ENCODE peak calls at places on chromosomes 7 and 10, in five cellular contexts. L is HL-60, I is astrocyte, B is adrenal gland, C is fibroblast of lung. J is an unnamed sample.

GRCh38 chr10:19730071-19730470 is 86.2 kb upstream of the PLXDC2 start:
- DNase-seq in L (no peak), I (peak), C (peak), B (no peak), J (peak)

GRCh38 chr7:150978136-150978789 is at the start of gene KCNH2:
- DNase-seq in I (no peak), B (no peak), C (no peak), L (no peak), J (no peak)

GRCh38 chr7:38318241-38318640 is 44.8 kb upstream of the TARP start:
- DNase-seq in C (no peak), B (no peak), L (peak), I (no peak), J (no peak)

GRCh38 chr10:47253651-47254375 is 46.2 kb upstream of the GDF10 start:
- DNase-seq in I (peak), B (peak), L (no peak), C (peak), J (peak)

GRCh38 chr10:58952747-58953466 is 223.5 kb upstream of the PHYHIPL start:
- DNase-seq in C (peak), B (peak), I (peak), L (peak), J (peak)

GRCh38 chr7:64874562-64875250 is 28.4 kb upstream of the ZNF273 start:
- DNase-seq in I (no peak), B (no peak), L (no peak), C (no peak), J (no peak)

GRCh38 chr7:102978280-102978679 is 65.5 kb downstream of the LRRC17 start:
- DNase-seq in L (peak), B (peak), C (peak), I (peak), J (peak)

GRCh38 chr10:124063736-124064135 is 29.7 kb downstream of the CHST15 start:
- DNase-seq in B (peak), I (peak), C (peak), L (peak), J (peak)

GRCh38 chr7:34036069-34036920 is 131.0 kb downstream of the BMPER start:
- DNase-seq in L (no peak), I (peak), B (peak), C (peak), J (no peak)

GRCh38 chr7:157406971-157407370 is 70.2 kb downstream of the DNAJB6 start:
- DNase-seq in I (no peak), C (no peak), B (no peak), L (no peak), J (no peak)

GRCh38 chr7:107938448-107939250 is 47.7 kb downstream of the DLD start:
- DNase-seq in C (peak), L (no peak), B (no peak), I (peak), J (peak)

GRCh38 chr10:47340613-47341170 is 7.5 kb upstream of the RBP3 start:
- DNase-seq in B (peak), I (no peak), C (peak), L (peak), J (peak)

GRCh38 chr10:72069751-72070501 is 18.4 kb downstream of the SPOCK2 start:
- DNase-seq in I (no peak), B (no peak), C (no peak), L (no peak), J (peak)

GRCh38 chr7:91142743-91143142 is 121.5 kb upstream of the FZD1 start:
- DNase-seq in C (no peak), B (no peak), L (no peak), I (no peak), J (no peak)

DNA sequence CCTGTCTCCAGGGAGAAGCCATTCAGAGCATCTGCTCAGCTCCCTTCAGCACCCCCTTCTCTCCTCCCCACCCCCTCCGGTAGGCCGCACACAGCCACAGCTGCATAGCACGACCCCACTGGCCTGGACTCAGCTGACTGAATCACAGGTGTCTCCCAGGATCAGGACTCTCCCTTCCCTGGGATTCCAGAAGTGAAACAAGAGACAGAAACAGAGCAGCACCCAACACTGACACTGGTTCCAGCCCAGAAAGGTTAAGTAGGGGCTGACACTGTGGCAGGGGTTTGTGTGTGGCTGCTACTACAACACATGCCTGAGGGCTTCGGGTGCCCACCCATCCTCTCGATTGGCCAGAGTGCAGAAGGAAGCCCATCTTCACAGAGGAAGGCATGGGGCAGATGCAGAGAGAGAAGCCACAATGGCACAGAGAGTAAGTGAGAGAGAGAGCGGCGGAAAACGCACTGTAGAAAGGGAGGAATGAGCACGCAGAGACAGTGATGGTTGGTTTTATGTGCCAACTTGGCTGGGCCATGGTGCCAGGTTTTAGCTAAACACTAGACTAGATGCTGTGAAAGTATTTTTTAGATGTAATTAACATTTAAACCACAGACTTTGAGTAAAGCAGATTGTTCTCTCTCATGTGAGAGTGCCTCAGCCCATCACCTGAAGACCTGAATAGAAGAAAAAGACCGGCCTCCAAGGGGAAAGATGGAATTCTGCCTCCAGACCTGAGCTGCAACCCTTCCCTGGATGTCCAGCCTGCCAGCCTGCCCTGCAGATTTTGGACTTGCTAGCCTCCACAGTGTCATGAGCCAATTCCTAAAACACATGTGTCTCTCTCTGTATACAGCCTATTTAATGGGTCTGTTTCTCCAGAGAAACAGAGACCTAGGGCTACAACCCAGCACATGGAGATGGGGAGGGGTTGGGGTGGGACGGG is 107.5 kb downstream of the GRB10 start:
- DNase-seq in I (no peak), B (no peak), L (no peak), C (no peak), J (no peak)
- H3K27ac ChIP-seq in I (no peak), B (no peak), L (no peak), C (no peak), J (no peak)

DNA sequence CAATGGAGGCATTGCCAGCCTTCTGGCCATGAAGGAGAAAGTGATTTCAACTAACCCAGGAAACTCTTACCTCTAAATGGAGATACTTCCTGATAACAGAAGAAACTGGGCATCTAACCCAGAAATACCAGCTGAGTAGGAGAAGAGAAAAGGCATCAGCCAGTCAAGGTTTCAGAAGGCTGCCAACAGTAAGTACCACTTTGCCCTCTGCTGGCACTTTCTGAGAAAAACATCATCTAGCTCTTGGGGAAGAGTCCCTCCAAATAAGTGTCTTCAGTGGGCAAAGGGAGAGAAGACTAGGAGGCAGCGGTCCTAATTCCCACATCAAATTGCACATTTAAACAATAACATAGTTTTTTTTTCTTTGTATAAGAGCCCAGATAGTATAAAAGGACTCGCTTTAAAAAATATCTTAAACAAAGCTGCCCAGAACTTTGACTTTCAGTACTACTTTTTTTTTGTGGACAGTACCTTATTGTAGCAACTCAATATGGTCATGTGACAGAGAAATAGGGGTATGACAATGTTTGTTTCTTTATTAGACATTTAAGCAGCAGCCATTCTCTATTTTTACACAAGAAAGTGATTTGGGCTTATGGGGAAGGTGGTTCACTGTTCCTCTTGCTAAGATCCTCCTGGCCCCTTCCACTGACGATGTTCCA is 157.3 kb downstream of the CTTNBP2 start:
- DNase-seq in B (no peak), I (peak), L (peak), C (peak), J (peak)
- H3K27ac ChIP-seq in B (no peak), I (no peak), L (no peak), C (no peak), J (no peak)

GRCh38 chr10:88980836-88981235 is 9.8 kb upstream of the FAS start:
- DNase-seq in B (no peak), L (no peak), I (no peak), C (no peak), J (peak)
- H3K27ac ChIP-seq in B (peak), L (no peak), I (no peak), C (peak), J (no peak)

DNA sequence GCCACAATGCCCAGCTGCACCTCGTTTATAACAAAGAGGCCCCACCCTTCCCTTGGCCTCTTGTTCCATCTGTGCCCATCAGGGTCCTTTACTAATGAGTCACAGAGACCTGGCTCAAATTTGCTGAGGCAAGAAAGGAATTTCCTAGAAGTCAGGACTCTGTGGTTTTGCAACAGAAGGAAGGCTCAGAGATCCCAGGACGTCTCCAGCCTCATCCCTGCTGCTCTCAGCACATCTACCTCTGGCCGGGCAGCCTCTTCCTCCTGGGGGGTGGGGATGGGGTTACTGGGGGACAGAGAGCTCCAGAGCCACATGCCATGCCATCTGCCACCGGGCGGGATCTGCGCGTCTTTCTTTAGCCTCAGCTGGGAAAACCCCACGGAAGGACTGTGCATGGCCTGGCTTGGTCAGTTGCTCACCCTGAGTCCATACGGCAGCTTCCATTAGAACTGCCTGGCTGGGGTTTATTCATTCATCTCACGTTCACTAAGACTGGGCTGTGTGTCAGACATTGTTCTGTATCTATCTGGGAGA is 41.9 kb upstream of the PSMG3 start:
- DNase-seq in L (no peak), C (peak), B (no peak), I (peak), J (peak)
- H3K27ac ChIP-seq in L (no peak), C (no peak), B (no peak), I (peak), J (peak)

GRCh38 chr10:1101946-1102345 is 45.8 kb downstream of the WDR37 start:
- DNase-seq in C (no peak), L (no peak), I (no peak), B (no peak), J (no peak)

GRCh38 chr10:1100691-1101368 is 44.6 kb downstream of the WDR37 start:
- DNase-seq in B (no peak), C (no peak), L (no peak), I (no peak), J (no peak)

GRCh38 chr10:1102392-1102791 is 46.2 kb downstream of the WDR37 start:
- DNase-seq in I (no peak), B (no peak), L (no peak), C (no peak), J (no peak)

GRCh38 chr10:1103551-1103950 is 47.4 kb downstream of the WDR37 start:
- DNase-seq in I (no peak), B (no peak), L (no peak), C (no peak), J (no peak)

DNA sequence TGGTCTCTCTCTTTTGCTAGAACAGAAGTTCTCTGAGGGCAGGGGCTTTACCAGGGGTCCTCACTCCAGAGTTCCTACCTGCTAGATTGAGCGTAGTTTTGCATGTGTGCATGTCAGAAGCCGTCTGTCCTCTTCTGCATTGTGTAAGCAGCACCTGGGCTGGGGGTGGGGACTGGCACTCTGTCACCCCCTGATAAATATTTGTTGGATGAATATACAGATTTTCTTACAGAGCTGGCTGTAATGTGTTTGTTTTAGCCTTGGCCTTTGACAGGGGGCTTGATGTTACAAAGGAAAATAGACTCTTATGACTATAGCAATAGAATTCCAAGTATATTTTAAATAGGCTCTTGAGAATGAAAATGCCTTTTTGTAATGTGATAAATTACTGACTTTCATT is 46.7 kb downstream of the WDR37 start:
- DNase-seq in I (peak), B (no peak), L (no peak), C (peak), J (peak)
- H3K27ac ChIP-seq in I (peak), B (no peak), L (no peak), C (no peak), J (no peak)

GRCh38 chr7:22896917-22897316 is 74.3 kb upstream of the TOMM7 start:
- DNase-seq in C (no peak), I (no peak), B (no peak), L (no peak), J (no peak)
- H3K27ac ChIP-seq in C (no peak), I (no peak), B (no peak), L (no peak), J (no peak)

J was measured in GM23248.